ENCODE peak calls at places on chromosomes 3 and 15, in nine cellular contexts. One of them, this sample, is unnamed.

GRCh38 chr3:52453496-52454234 is at the start of gene TNNC1:
- DNase-seq in epithelial cell of esophagus: no peak
- DNase-seq in MV-4-11: no peak
- DNase-seq in iris pigment epithelial cell: no peak
- DNase-seq in activated B cell treated with CpG ODN at 0.5 μM for 24 hours: no peak
- DNase-seq in T1000: no peak
- DNase-seq in heart left ventricle: peak
- DNase-seq in progenitor cell of endocrine pancreas: no peak
- DNase-seq in HFFc6: no peak
- DNase-seq in this sample: no peak

GRCh38 chr15:30872341-30872748 is 31.4 kb upstream of the FAN1 start:
- DNase-seq in heart left ventricle: no peak
- DNase-seq in MV-4-11: no peak
- DNase-seq in T1000: peak
- DNase-seq in HFFc6: no peak
- DNase-seq in iris pigment epithelial cell: peak
- DNase-seq in activated B cell treated with CpG ODN at 0.5 μM for 24 hours: no peak
- DNase-seq in progenitor cell of endocrine pancreas: no peak
- DNase-seq in epithelial cell of esophagus: peak
- DNase-seq in this sample: no peak

GRCh38 chr3:170432416-170432815 is 13.7 kb downstream of the CLDN11 start:
- DNase-seq in heart left ventricle: no peak
- DNase-seq in T1000: no peak
- DNase-seq in MV-4-11: no peak
- DNase-seq in HFFc6: no peak
- DNase-seq in activated B cell treated with CpG ODN at 0.5 μM for 24 hours: no peak
- DNase-seq in iris pigment epithelial cell: no peak
- DNase-seq in progenitor cell of endocrine pancreas: no peak
- DNase-seq in epithelial cell of esophagus: no peak
- DNase-seq in this sample: no peak

GRCh38 chr15:81481326-81481725 is 107.3 kb upstream of the TMC3 start:
- DNase-seq in HFFc6: no peak
- DNase-seq in epithelial cell of esophagus: no peak
- DNase-seq in activated B cell treated with CpG ODN at 0.5 μM for 24 hours: no peak
- DNase-seq in iris pigment epithelial cell: no peak
- DNase-seq in MV-4-11: no peak
- DNase-seq in heart left ventricle: no peak
- DNase-seq in T1000: no peak
- DNase-seq in progenitor cell of endocrine pancreas: no peak
- DNase-seq in this sample: no peak

GRCh38 chr3:146953523-146954125 is 348.5 kb upstream of the PLSCR5 start:
- DNase-seq in HFFc6: no peak
- DNase-seq in progenitor cell of endocrine pancreas: no peak
- DNase-seq in epithelial cell of esophagus: no peak
- DNase-seq in activated B cell treated with CpG ODN at 0.5 μM for 24 hours: no peak
- DNase-seq in T1000: no peak
- DNase-seq in MV-4-11: no peak
- DNase-seq in heart left ventricle: no peak
- DNase-seq in iris pigment epithelial cell: peak
- DNase-seq in this sample: no peak

GRCh38 chr3:142175478-142175877 is 26.1 kb upstream of the TFDP2 start:
- DNase-seq in epithelial cell of esophagus: no peak
- DNase-seq in heart left ventricle: no peak
- DNase-seq in HFFc6: no peak
- DNase-seq in MV-4-11: no peak
- DNase-seq in iris pigment epithelial cell: no peak
- DNase-seq in activated B cell treated with CpG ODN at 0.5 μM for 24 hours: no peak
- DNase-seq in progenitor cell of endocrine pancreas: no peak
- DNase-seq in T1000: no peak
- DNase-seq in this sample: no peak

GRCh38 chr3:177694316-177694715 is 497.0 kb upstream of the TBL1XR1 start:
- DNase-seq in T1000: no peak
- DNase-seq in activated B cell treated with CpG ODN at 0.5 μM for 24 hours: no peak
- DNase-seq in MV-4-11: peak
- DNase-seq in epithelial cell of esophagus: no peak
- DNase-seq in heart left ventricle: no peak
- DNase-seq in iris pigment epithelial cell: peak
- DNase-seq in progenitor cell of endocrine pancreas: no peak
- DNase-seq in HFFc6: no peak
- DNase-seq in this sample: no peak

GRCh38 chr15:76840830-76841460 is 64.2 kb downstream of the SCAPER start:
- DNase-seq in progenitor cell of endocrine pancreas: no peak
- DNase-seq in HFFc6: peak
- DNase-seq in activated B cell treated with CpG ODN at 0.5 μM for 24 hours: no peak
- DNase-seq in MV-4-11: peak
- DNase-seq in heart left ventricle: no peak
- DNase-seq in T1000: no peak
- DNase-seq in epithelial cell of esophagus: peak
- DNase-seq in iris pigment epithelial cell: peak
- DNase-seq in this sample: no peak

GRCh38 chr3:29694783-29695182 is 413.9 kb downstream of the RBMS3 start:
- DNase-seq in MV-4-11: no peak
- DNase-seq in heart left ventricle: no peak
- DNase-seq in activated B cell treated with CpG ODN at 0.5 μM for 24 hours: no peak
- DNase-seq in T1000: peak
- DNase-seq in HFFc6: peak
- DNase-seq in epithelial cell of esophagus: peak
- DNase-seq in progenitor cell of endocrine pancreas: no peak
- DNase-seq in iris pigment epithelial cell: peak
- DNase-seq in this sample: no peak

GRCh38 chr3:6680119-6680806 is 180.7 kb upstream of the GRM7 start:
- DNase-seq in HFFc6: no peak
- DNase-seq in epithelial cell of esophagus: no peak
- DNase-seq in T1000: no peak
- DNase-seq in heart left ventricle: no peak
- DNase-seq in iris pigment epithelial cell: no peak
- DNase-seq in activated B cell treated with CpG ODN at 0.5 μM for 24 hours: no peak
- DNase-seq in MV-4-11: peak
- DNase-seq in progenitor cell of endocrine pancreas: no peak
- DNase-seq in this sample: no peak

This sample was measured in effector CD4-positive, alpha-beta T cell.